ENCODE peak calls at places on chromosomes 13 and 19, in five cellular contexts. I is fibroblast of pulmonary artery, S is neural progenitor cell, F is OCI-LY7, N is H9. W is an unnamed sample.
A peak's percentile ranks its signal among the peaks of the same experiment; 100 is the strongest.

GRCh38 chr13:84433024-84433423 is 550.8 kb upstream of the SLITRK1 start:
- DNase-seq in I (peak; percentile 44), S (no peak), F (no peak), N (no peak), W (no peak)

GRCh38 chr19:23699521-23699860 is 12.5 kb upstream of the ZNF675 start:
- DNase-seq in I (no peak), S (no peak), F (no peak), N (no peak), W (no peak)

GRCh38 chr19:9309974-9310446 is 372 bp upstream of the ZNF699 start:
- DNase-seq in I (peak; percentile 93), S (peak; percentile 98), F (peak; percentile 93), N (peak; percentile 95), W (peak; percentile 77)

GRCh38 chr19:18097993-18098890 is 664 bp downstream of the MAST3 start:
- DNase-seq in I (no peak), S (no peak), F (peak; percentile 41), N (no peak), W (no peak)

GRCh38 chr19:42313096-42313839 is at the start of gene TMEM145:
- DNase-seq in I (peak; percentile 52), S (peak; percentile 84), F (peak; percentile 53), N (peak; percentile 73), W (peak; percentile 81)

GRCh38 chr19:46661020-46661731 is at the start of gene DACT3:
- DNase-seq in I (peak; percentile 100), S (peak; percentile 100), F (peak; percentile 100), N (peak; percentile 100), W (peak; percentile 100)

GRCh38 chr19:3809881-3810707 is 23.9 kb upstream of the MATK start:
- DNase-seq in I (no peak), S (no peak), F (peak; percentile 29), N (no peak), W (no peak)

GRCh38 chr19:10602330-10603083 is 15.4 kb upstream of the AP1M2 start:
- DNase-seq in I (peak; percentile 68), S (peak; percentile 95), F (peak; percentile 90), N (peak; percentile 86), W (peak; percentile 76)

GRCh38 chr13:48804836-48805601 is 151.3 kb downstream of the CYSLTR2 start:
- DNase-seq in I (no peak), S (no peak), F (no peak), N (no peak), W (no peak)

GRCh38 chr13:113458218-113459065 is 5.2 kb upstream of the ADPRHL1 start:
- DNase-seq in I (peak; percentile 20), S (peak; percentile 57), F (no peak), N (peak; percentile 53), W (no peak)

GRCh38 chr19:55113570-55114039 is 3.8 kb downstream of the PPP1R12C start:
- DNase-seq in I (peak; percentile 94), S (peak; percentile 82), F (peak; percentile 60), N (peak; percentile 86), W (no peak)

GRCh38 chr13:110812111-110812868 is 98.8 kb downstream of the ING1 start:
- DNase-seq in I (peak; percentile 40), S (no peak), F (no peak), N (peak; percentile 59), W (no peak)

GRCh38 chr13:114007566-114007965 is 33.7 kb upstream of the C13orf46 start:
- DNase-seq in I (no peak), S (no peak), F (no peak), N (no peak), W (no peak)

GRCh38 chr19:51108805-51109146 is 567 bp upstream of the CTU1 start:
- DNase-seq in I (no peak), S (no peak), F (no peak), N (no peak), W (no peak)

GRCh38 chr13:107376393-107377085 is 808.6 kb upstream of the ARGLU1 start:
- DNase-seq in I (no peak), S (no peak), F (no peak), N (no peak), W (no peak)

GRCh38 chr19:17020823-17021222 is 5.8 kb downstream of the CPAMD8 start:
- DNase-seq in I (peak; percentile 22), S (no peak), F (peak; percentile 43), N (no peak), W (no peak)

GRCh38 chr19:5430237-5430636 is 25.0 kb upstream of the ZNRF4 start:
- DNase-seq in I (no peak), S (peak; percentile 33), F (no peak), N (peak; percentile 72), W (no peak)

GRCh38 chr19:7830272-7830771 is 304 bp downstream of the EVI5L start:
- DNase-seq in I (no peak), S (no peak), F (no peak), N (no peak), W (no peak)

GRCh38 chr13:41188584-41188983 is 5.8 kb downstream of the KBTBD7 start:
- DNase-seq in I (peak; percentile 14), S (no peak), F (no peak), N (no peak), W (no peak)

GRCh38 chr13:65307056-65307455 is 1923.1 kb downstream of the PCDH9 start:
- DNase-seq in I (no peak), S (no peak), F (no peak), N (no peak), W (no peak)

GRCh38 chr19:33417751-33418150 is 44.2 kb downstream of the CEBPG start:
- DNase-seq in I (no peak), S (no peak), F (no peak), N (no peak), W (no peak)

GRCh38 chr13:96252903-96253302 is 163.0 kb downstream of the HS6ST3 start:
- DNase-seq in I (no peak), S (no peak), F (no peak), N (no peak), W (no peak)

GRCh38 chr19:33388817-33389573 is 15.5 kb downstream of the CEBPG start:
- DNase-seq in I (no peak), S (no peak), F (no peak), N (no peak), W (no peak)

GRCh38 chr19:2554856-2555255 is 78.9 kb downstream of the GADD45B start:
- DNase-seq in I (peak; percentile 38), S (no peak), F (no peak), N (no peak), W (no peak)

GRCh38 chr19:10408511-10409291 is 5.4 kb upstream of the CDC37 start:
- DNase-seq in I (no peak), S (no peak), F (peak; percentile 81), N (no peak), W (no peak)

GRCh38 chr19:8663920-8664670 is 33.7 kb downstream of the NFILZ start:
- DNase-seq in I (no peak), S (no peak), F (peak; percentile 51), N (peak; percentile 52), W (no peak)

GRCh38 chr13:110156186-110157065 is 150.5 kb downstream of the COL4A1 start:
- DNase-seq in I (no peak), S (no peak), F (no peak), N (no peak), W (no peak)

GRCh38 chr13:43414111-43414510 is 372.7 kb downstream of the ENOX1 start:
- DNase-seq in I (no peak), S (no peak), F (no peak), N (no peak), W (no peak)

GRCh38 chr13:99432637-99433542 is 68.4 kb upstream of the TM9SF2 start:
- DNase-seq in I (peak; percentile 58), S (peak; percentile 79), F (peak; percentile 28), N (peak; percentile 81), W (no peak)

GRCh38 chr19:42284641-42285341 is 15.7 kb downstream of the CIC start:
- DNase-seq in I (no peak), S (peak; percentile 56), F (peak; percentile 51), N (peak; percentile 35), W (no peak)

GRCh38 chr13:30388401-30389283 is 33.7 kb upstream of the UBE2L5 start:
- DNase-seq in I (peak; percentile 21), S (peak; percentile 13), F (no peak), N (no peak), W (no peak)

GRCh38 chr19:1362385-1363257 is 21.1 kb upstream of the NDUFS7 start:
- DNase-seq in I (no peak), S (no peak), F (no peak), N (no peak), W (no peak)
- TF ChIP-seq CTCF in I (no peak), S (no peak), F (no peak), N (no peak), W (no peak)

GRCh38 chr19:38243279-38243673 is 12.9 kb downstream of the PPP1R14A start:
- DNase-seq in I (no peak), S (no peak), F (no peak), N (no peak), W (no peak)

GRCh38 chr19:38234615-38235014 is 10.6 kb upstream of the DPF1 start:
- DNase-seq in I (no peak), S (no peak), F (no peak), N (no peak), W (no peak)

DNA sequence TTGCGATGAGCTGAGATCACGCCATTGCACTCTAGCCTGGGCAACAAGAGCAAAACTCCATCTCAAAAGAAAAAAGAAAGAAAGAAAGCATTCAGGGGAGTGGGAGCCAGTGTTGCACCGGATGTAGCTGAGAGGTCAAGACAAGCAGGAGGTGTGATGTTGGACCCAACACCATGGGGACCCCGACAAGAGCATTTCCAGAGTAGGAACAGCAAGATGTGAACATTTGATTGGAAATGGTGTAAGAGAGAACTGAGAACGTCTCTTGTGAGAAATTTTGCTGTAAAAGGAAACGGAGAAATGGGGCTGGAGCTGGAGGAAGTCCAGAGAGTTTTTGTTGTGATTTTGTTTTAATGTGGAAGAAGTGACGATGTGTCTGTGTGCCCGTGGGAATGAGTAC is 15.8 kb upstream of the DPF1 start:
- DNase-seq in I (no peak), S (no peak), F (no peak), N (no peak), W (no peak)
- TF ChIP-seq CTCF in I (no peak), S (no peak), F (no peak), N (no peak), W (no peak)

GRCh38 chr13:66353664-66354063 is 876.5 kb downstream of the PCDH9 start:
- DNase-seq in I (peak; percentile 37), S (no peak), F (no peak), N (no peak), W (no peak)
- TF ChIP-seq CTCF in I (peak; percentile 2), S (peak; percentile 10), F (no peak), N (peak; percentile 15), W (no peak)

DNA sequence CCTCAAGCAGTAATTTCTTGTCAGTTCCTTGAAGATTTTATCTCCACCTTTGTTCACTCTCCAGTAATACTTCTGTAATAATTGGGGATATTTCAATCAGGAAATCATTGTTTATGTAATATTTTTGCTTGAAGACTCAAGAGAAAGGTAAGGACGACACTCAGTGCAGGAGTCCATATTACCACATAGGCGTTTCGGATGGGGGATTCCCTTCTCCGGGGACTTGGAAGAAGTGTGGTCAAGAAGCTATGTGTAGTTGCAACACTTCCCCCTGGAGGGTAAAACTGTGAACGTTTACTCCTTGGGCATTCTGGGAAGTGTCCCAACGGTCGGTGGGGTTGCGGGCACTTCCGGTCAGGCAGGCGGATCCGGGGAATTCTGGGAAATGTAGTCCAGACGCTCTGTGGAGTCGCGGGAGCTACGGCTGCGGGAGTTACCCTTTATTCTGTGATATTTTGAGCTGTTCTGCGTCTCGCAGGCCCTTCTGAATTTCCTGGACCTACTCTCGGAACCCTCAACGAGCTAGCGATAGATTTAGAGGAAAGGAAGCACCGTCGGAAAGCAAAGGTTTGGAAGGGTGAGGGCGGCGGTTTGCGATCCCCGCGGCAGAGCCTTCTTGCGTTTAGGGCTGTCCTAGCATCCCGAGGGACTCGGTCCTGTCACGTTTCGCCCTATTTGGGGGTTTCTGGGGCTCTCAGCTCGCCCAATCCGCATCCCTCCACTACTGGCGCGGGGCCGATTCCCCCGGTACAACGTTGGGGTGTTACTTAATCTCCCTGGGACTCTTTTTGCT is at the start of gene ZNF221:
- DNase-seq in I (peak; percentile 99), S (peak; percentile 96), F (peak; percentile 66), N (peak; percentile 95), W (peak; percentile 94)
- TF ChIP-seq CTCF in I (peak; percentile 38), S (peak; percentile 70), F (peak; percentile 36), N (peak; percentile 68), W (peak; percentile 45)